ENCODE peak calls at places on chromosome 5, in seven cellular contexts. P is IMR-90, O is ovary, L is uterus, S is upper lobe of left lung, J is GM12892, B is H54. D is an unnamed sample.

GRCh38 chr5:33939863-33940262 is 3.7 kb downstream of the RXFP3 start:
- DNase-seq in S (no peak), J (no peak), L (no peak), O (no peak), P (peak), B (peak), D (no peak)

GRCh38 chr5:16179936-16180788 is 571 bp upstream of the MARCHF11 start:
- DNase-seq in L (no peak), J (no peak), S (no peak), O (peak), B (no peak), P (no peak), D (no peak)

GRCh38 chr5:27511061-27511460 is 472.7 kb upstream of the CDH9 start:
- DNase-seq in S (no peak), L (no peak), P (no peak), O (no peak), B (no peak), J (no peak), D (no peak)

GRCh38 chr5:156178117-156178516 is 148.8 kb upstream of the SGCD start:
- DNase-seq in B (no peak), J (no peak), P (peak), O (no peak), L (no peak), S (no peak), D (no peak)

GRCh38 chr5:142811840-142812557 is 41.8 kb downstream of the ARHGAP26 start:
- DNase-seq in O (no peak), B (no peak), L (no peak), J (no peak), S (no peak), P (no peak), D (no peak)

GRCh38 chr5:34499001-34499734 is 157.0 kb upstream of the RAI14 start:
- DNase-seq in B (no peak), L (no peak), J (no peak), P (peak), S (peak), O (no peak), D (no peak)

GRCh38 chr5:175444060-175444904 is at the start of gene DRD1:
- DNase-seq in S (no peak), P (peak), J (peak), O (no peak), L (no peak), B (peak), D (peak)

GRCh38 chr5:92527311-92528078 is 1053.5 kb downstream of the NR2F1-AS1 start:
- DNase-seq in P (peak), S (no peak), L (no peak), B (no peak), O (no peak), J (no peak), D (no peak)

GRCh38 chr5:10307206-10308148 is at the start of gene CMBL:
- DNase-seq in O (peak), S (peak), J (peak), L (peak), B (peak), P (peak), D (peak)

DNA sequence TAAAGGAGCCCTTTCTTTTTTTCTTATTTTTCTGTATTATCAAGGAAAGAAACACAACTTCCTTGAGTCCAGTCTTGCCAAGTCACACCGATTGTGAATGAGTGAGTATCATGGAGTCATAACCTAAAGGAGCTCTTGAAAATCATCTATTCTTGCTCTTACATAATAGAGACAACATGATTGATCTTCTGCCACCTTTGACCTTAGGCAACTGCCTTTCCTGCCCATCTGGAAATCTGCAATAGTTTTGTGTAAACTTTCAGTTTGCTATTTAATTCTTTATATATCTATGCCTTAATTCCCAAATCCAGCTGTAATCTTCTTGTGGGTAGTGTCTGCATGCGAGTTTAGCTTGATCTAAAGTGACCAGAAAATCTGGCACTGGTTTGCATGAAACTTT is 149.9 kb upstream of the FST start:
- DNase-seq in J (no peak), S (no peak), O (no peak), L (no peak), P (no peak), B (no peak), D (no peak)
- TF ChIP-seq POLR2A in J (no peak), S (no peak), O (no peak), L (no peak), P (no peak), B (no peak), D (no peak)

GRCh38 chr5:180809403-180810209 is 7.0 kb upstream of the MGAT1 start:
- DNase-seq in P (peak), O (no peak), L (peak), B (peak), S (peak), J (peak), D (peak)

GRCh38 chr5:180811012-180811622 is 8.5 kb upstream of the MGAT1 start:
- DNase-seq in S (no peak), O (no peak), L (no peak), P (no peak), B (no peak), J (no peak), D (no peak)

GRCh38 chr5:180808461-180809000 is 5.9 kb upstream of the MGAT1 start:
- DNase-seq in L (no peak), B (no peak), P (no peak), S (peak), J (no peak), O (no peak), D (no peak)

GRCh38 chr5:180811623-180812119 is 9.1 kb upstream of the MGAT1 start:
- DNase-seq in S (peak), B (no peak), O (no peak), L (no peak), P (no peak), J (no peak), D (no peak)

GRCh38 chr5:180810210-180811011 is 7.8 kb upstream of the MGAT1 start:
- DNase-seq in B (peak), S (peak), J (peak), L (peak), O (peak), P (peak), D (peak)
- TF ChIP-seq POLR2A in B (peak), S (peak), J (peak), L (peak), O (peak), P (peak), D (peak)

DNA sequence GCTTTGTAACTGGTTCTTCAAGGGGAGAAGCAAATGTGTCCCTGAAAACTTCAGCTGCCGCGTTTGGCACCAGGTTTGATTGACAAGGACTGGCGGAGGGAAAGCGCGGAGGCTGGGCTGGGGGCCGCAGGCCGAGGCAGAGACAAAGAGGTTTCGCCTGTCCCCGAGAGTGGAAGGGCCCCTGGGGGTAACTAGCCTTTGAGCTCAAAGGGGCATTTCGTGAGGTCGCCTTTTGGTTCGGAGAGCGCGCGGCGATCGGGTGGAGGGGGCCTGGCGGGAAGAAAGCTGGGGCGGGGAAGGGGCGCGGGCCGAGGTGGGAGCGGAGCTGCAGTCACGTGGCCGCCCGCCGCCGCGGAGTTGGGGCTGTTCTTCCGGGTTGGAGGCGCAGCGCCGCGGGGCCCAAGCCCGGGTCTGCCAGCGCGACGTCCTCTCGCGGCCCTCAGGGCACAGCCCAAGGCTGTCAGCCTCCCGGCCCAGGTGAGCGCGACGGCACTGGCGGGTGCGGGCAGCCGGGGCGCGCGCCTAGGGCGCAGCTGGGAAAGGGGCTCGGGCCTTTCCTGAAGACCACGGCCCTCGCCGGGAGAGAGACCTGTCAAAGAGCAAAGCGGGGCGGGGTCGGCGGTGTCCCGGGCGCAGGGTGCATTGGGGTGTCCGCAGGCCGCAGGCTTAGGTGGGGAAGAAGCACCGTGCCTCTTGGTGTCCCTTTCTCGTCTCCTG is at the start of gene NNT:
- DNase-seq in J (peak), P (peak), L (peak), B (peak), O (peak), S (peak), D (peak)
- TF ChIP-seq POLR2A in J (peak), P (no peak), L (no peak), B (peak), O (no peak), S (no peak), D (no peak)

GRCh38 chr5:399296-400281 is 43.4 kb upstream of the EXOC3 start:
- DNase-seq in O (peak), J (peak), B (no peak), L (peak), S (peak), P (peak), D (peak)
- TF ChIP-seq POLR2A in O (peak), J (peak), B (no peak), L (no peak), S (no peak), P (peak), D (peak)

DNA sequence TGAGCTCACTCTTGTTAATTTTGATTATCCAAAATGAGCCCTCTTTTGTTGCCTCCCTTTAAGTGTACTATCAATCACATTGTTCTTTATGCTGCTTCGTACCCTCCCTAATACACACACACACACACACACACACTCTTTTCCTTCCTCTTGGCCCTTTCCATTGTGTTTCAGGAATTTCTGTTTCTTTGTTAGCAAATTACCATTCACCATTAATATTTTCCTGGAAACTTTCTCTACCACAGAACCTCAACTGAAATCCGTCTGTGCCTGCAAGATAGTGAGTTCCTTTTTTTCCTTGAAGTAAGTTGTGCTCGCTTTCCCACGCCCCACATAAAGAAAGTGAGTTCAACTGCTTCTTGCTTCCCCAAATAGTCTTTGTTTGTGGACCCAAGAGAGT is 61.8 kb downstream of the SMIM15 start:
- DNase-seq in P (no peak), O (no peak), B (no peak), L (no peak), J (no peak), S (no peak), D (no peak)
- TF ChIP-seq POLR2A in P (no peak), O (no peak), B (no peak), L (no peak), J (no peak), S (no peak), D (no peak)

GRCh38 chr5:132202711-132203463 is 24.8 kb downstream of the P4HA2 start:
- DNase-seq in L (no peak), P (peak), J (no peak), O (no peak), B (no peak), S (no peak), D (no peak)
- TF ChIP-seq POLR2A in L (no peak), P (no peak), J (no peak), O (no peak), B (no peak), S (no peak), D (no peak)

GRCh38 chr5:39623291-39623865 is 198.6 kb upstream of the DAB2 start:
- DNase-seq in O (no peak), B (no peak), S (no peak), L (no peak), J (no peak), P (no peak), D (no peak)

GRCh38 chr5:39624890-39625289 is 200.1 kb upstream of the DAB2 start:
- DNase-seq in O (no peak), B (no peak), L (no peak), P (no peak), J (no peak), S (no peak), D (no peak)

GRCh38 chr5:39628348-39628747 is 203.6 kb upstream of the DAB2 start:
- DNase-seq in J (no peak), B (no peak), O (no peak), L (no peak), P (no peak), S (no peak), D (no peak)

GRCh38 chr5:39622281-39622680 is 197.5 kb upstream of the DAB2 start:
- DNase-seq in J (no peak), P (no peak), S (no peak), L (no peak), O (no peak), B (no peak), D (no peak)

GRCh38 chr5:39624268-39624886 is 199.6 kb upstream of the DAB2 start:
- DNase-seq in L (no peak), P (peak), B (peak), O (no peak), J (no peak), S (peak), D (no peak)
- TF ChIP-seq POLR2A in L (no peak), P (no peak), B (no peak), O (no peak), J (no peak), S (no peak), D (no peak)

GRCh38 chr5:149432377-149432776 is 53.3 kb upstream of the IL17B start:
- DNase-seq in J (no peak), O (peak), P (no peak), B (no peak), S (no peak), L (peak), D (no peak)

GRCh38 chr5:149432861-149433462 is 53.9 kb upstream of the IL17B start:
- DNase-seq in B (no peak), P (no peak), O (peak), L (peak), S (no peak), J (no peak), D (no peak)

GRCh38 chr5:149435015-149435376 is 55.9 kb upstream of the IL17B start:
- DNase-seq in B (no peak), J (no peak), L (no peak), S (no peak), P (no peak), O (no peak), D (no peak)

GRCh38 chr5:149434162-149435014 is 55.3 kb upstream of the IL17B start:
- DNase-seq in S (peak), L (peak), P (peak), O (peak), J (peak), B (peak), D (peak)

GRCh38 chr5:149433524-149434131 is 54.5 kb upstream of the IL17B start:
- DNase-seq in P (peak), L (peak), O (peak), B (no peak), J (no peak), S (no peak), D (no peak)
- TF ChIP-seq POLR2A in P (no peak), L (no peak), O (no peak), B (no peak), J (no peak), S (no peak), D (no peak)

GRCh38 chr5:127517480-127518318 is at the start of gene PRRC1:
- DNase-seq in P (peak), J (peak), O (peak), B (peak), L (peak), S (peak), D (peak)
- TF ChIP-seq POLR2A in P (peak), J (peak), O (peak), B (peak), L (peak), S (peak), D (peak)

DNA sequence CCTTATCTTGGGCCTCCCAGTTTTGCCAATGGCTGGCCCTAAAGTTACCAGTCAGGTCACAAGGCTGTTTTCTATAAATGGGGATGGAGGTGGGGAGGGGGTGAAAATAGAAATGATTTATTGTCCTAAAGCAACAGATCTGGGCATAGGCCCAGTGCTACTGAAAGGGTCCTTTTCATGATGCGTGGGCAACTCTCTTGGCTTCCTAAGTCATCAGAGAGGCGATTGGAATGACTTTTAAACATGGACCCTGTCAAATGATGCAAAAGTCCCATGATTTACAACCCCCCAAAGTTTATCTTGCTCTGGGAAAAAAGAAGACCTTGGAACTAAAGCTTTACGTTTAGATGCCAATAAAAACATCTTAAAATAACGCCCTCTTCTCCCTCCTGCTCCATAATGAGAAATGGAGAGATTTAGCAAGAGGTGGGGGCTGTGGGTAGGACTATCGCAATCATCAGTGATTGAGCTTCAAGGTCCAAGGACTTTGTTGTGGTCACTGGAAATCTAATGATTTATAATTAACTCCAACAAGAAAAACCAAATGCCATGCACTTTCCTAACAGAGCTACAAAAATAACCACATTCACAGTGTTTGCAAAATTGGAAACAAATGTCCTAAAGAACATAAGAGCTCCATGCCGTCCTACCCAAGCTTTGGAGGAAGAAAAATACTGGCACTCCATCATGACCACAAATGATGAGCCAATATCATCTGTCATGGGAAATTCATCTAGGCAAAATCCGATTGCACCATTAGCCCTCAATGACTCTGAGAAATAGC is 167.5 kb upstream of the CLINT1 start:
- DNase-seq in L (peak), J (no peak), B (no peak), O (no peak), P (no peak), S (no peak), D (no peak)
- TF ChIP-seq POLR2A in L (no peak), J (no peak), B (no peak), O (no peak), P (no peak), S (no peak), D (no peak)